ENCODE peak calls at places on chromosome 17, in six cellular contexts. One of them, this sample, is unnamed.

GRCh38 chr17:40529991-40530390 is 28.6 kb upstream of the TNS4 start:
- DNase-seq in astrocyte of the spinal cord: no peak
- DNase-seq in bronchial epithelial cell: peak; percentile 67
- DNase-seq in cardiac fibroblast: no peak
- DNase-seq in central memory CD4-positive, alpha-beta T cell: no peak
- DNase-seq in posterior cingulate gyrus: no peak
- DNase-seq in this sample: peak; percentile 47

GRCh38 chr17:81898029-81898866 is 3.8 kb upstream of the NPB start:
- DNase-seq in cardiac fibroblast: peak; percentile 97
- DNase-seq in central memory CD4-positive, alpha-beta T cell: no peak
- DNase-seq in bronchial epithelial cell: peak; percentile 91
- DNase-seq in posterior cingulate gyrus: no peak
- DNase-seq in astrocyte of the spinal cord: peak; percentile 94
- DNase-seq in this sample: no peak

GRCh38 chr17:39677581-39678339 is 9.5 kb downstream of the PNMT start:
- DNase-seq in central memory CD4-positive, alpha-beta T cell: no peak
- DNase-seq in astrocyte of the spinal cord: no peak
- DNase-seq in bronchial epithelial cell: no peak
- DNase-seq in posterior cingulate gyrus: no peak
- DNase-seq in cardiac fibroblast: no peak
- DNase-seq in this sample: no peak

GRCh38 chr17:12618557-12618956 is 47.1 kb upstream of the MYOCD start:
- DNase-seq in astrocyte of the spinal cord: peak; percentile 71
- DNase-seq in central memory CD4-positive, alpha-beta T cell: no peak
- DNase-seq in bronchial epithelial cell: peak; percentile 91
- DNase-seq in posterior cingulate gyrus: no peak
- DNase-seq in cardiac fibroblast: peak; percentile 85
- DNase-seq in this sample: no peak

GRCh38 chr17:632551-632950 is 82.1 kb downstream of the VPS53 start:
- DNase-seq in cardiac fibroblast: no peak
- DNase-seq in central memory CD4-positive, alpha-beta T cell: no peak
- DNase-seq in posterior cingulate gyrus: no peak
- DNase-seq in bronchial epithelial cell: no peak
- DNase-seq in astrocyte of the spinal cord: no peak
- DNase-seq in this sample: no peak

GRCh38 chr17:2710804-2711607 is 558 bp downstream of the CLUH start:
- DNase-seq in bronchial epithelial cell: no peak
- DNase-seq in posterior cingulate gyrus: no peak
- DNase-seq in cardiac fibroblast: peak; percentile 19
- DNase-seq in astrocyte of the spinal cord: no peak
- DNase-seq in central memory CD4-positive, alpha-beta T cell: peak; percentile 13
- DNase-seq in this sample: peak; percentile 27

GRCh38 chr17:4785311-4786110 is 653 bp downstream of the VMO1 start:
- DNase-seq in central memory CD4-positive, alpha-beta T cell: no peak
- DNase-seq in cardiac fibroblast: no peak
- DNase-seq in astrocyte of the spinal cord: no peak
- DNase-seq in posterior cingulate gyrus: peak; percentile 83
- DNase-seq in bronchial epithelial cell: no peak
- DNase-seq in this sample: no peak

GRCh38 chr17:266219-266618 is 84.8 kb upstream of the DOC2B start:
- DNase-seq in central memory CD4-positive, alpha-beta T cell: no peak
- DNase-seq in astrocyte of the spinal cord: no peak
- DNase-seq in posterior cingulate gyrus: no peak
- DNase-seq in cardiac fibroblast: no peak
- DNase-seq in bronchial epithelial cell: no peak
- DNase-seq in this sample: no peak

GRCh38 chr17:69535022-69535570 is 120.6 kb downstream of the MAP2K6 start:
- DNase-seq in posterior cingulate gyrus: no peak
- DNase-seq in central memory CD4-positive, alpha-beta T cell: no peak
- DNase-seq in bronchial epithelial cell: no peak
- DNase-seq in astrocyte of the spinal cord: no peak
- DNase-seq in cardiac fibroblast: no peak
- DNase-seq in this sample: no peak

GRCh38 chr17:82244413-82245140 is 15.7 kb downstream of the SLC16A3 start:
- DNase-seq in central memory CD4-positive, alpha-beta T cell: no peak
- DNase-seq in posterior cingulate gyrus: no peak
- DNase-seq in astrocyte of the spinal cord: peak; percentile 54
- DNase-seq in cardiac fibroblast: peak; percentile 67
- DNase-seq in bronchial epithelial cell: no peak
- DNase-seq in this sample: no peak

GRCh38 chr17:39011907-39012468 is 44.8 kb upstream of the FBXO47 start:
- DNase-seq in posterior cingulate gyrus: no peak
- DNase-seq in central memory CD4-positive, alpha-beta T cell: no peak
- DNase-seq in cardiac fibroblast: no peak
- DNase-seq in astrocyte of the spinal cord: no peak
- DNase-seq in bronchial epithelial cell: no peak
- DNase-seq in this sample: no peak

GRCh38 chr17:32658470-32659418 is 172.0 kb downstream of the CDK5R1 start:
- DNase-seq in posterior cingulate gyrus: no peak
- DNase-seq in central memory CD4-positive, alpha-beta T cell: no peak
- DNase-seq in cardiac fibroblast: no peak
- DNase-seq in bronchial epithelial cell: no peak
- DNase-seq in astrocyte of the spinal cord: no peak
- DNase-seq in this sample: no peak

GRCh38 chr17:8843344-8843743 is 24.1 kb downstream of the PIK3R6 start:
- DNase-seq in astrocyte of the spinal cord: no peak
- DNase-seq in bronchial epithelial cell: no peak
- DNase-seq in posterior cingulate gyrus: no peak
- DNase-seq in central memory CD4-positive, alpha-beta T cell: no peak
- DNase-seq in cardiac fibroblast: no peak
- DNase-seq in this sample: no peak

GRCh38 chr17:3558603-3559269 is 1.1 kb upstream of the TRPV3 start:
- DNase-seq in posterior cingulate gyrus: peak; percentile 64
- DNase-seq in bronchial epithelial cell: peak; percentile 94
- DNase-seq in cardiac fibroblast: peak; percentile 82
- DNase-seq in central memory CD4-positive, alpha-beta T cell: peak; percentile 54
- DNase-seq in astrocyte of the spinal cord: peak; percentile 2
- DNase-seq in this sample: peak; percentile 98

GRCh38 chr17:81378941-81379511 is 16.2 kb upstream of the BAHCC1 start:
- DNase-seq in cardiac fibroblast: no peak
- DNase-seq in posterior cingulate gyrus: no peak
- DNase-seq in central memory CD4-positive, alpha-beta T cell: no peak
- DNase-seq in bronchial epithelial cell: no peak
- DNase-seq in astrocyte of the spinal cord: no peak
- DNase-seq in this sample: no peak

GRCh38 chr17:72034000-72034399 is 86.8 kb upstream of the SOX9 start:
- DNase-seq in posterior cingulate gyrus: no peak
- DNase-seq in astrocyte of the spinal cord: no peak
- DNase-seq in bronchial epithelial cell: no peak
- DNase-seq in cardiac fibroblast: no peak
- DNase-seq in central memory CD4-positive, alpha-beta T cell: no peak
- DNase-seq in this sample: no peak

GRCh38 chr17:18191071-18191667 is 7.5 kb downstream of the ALKBH5 start:
- DNase-seq in central memory CD4-positive, alpha-beta T cell: no peak
- DNase-seq in bronchial epithelial cell: no peak
- DNase-seq in cardiac fibroblast: peak; percentile 20
- DNase-seq in astrocyte of the spinal cord: peak; percentile 17
- DNase-seq in posterior cingulate gyrus: peak; percentile 46
- DNase-seq in this sample: no peak

GRCh38 chr17:50079334-50080095 is 15.6 kb upstream of the PDK2 start:
- DNase-seq in bronchial epithelial cell: no peak
- DNase-seq in posterior cingulate gyrus: peak; percentile 49
- DNase-seq in astrocyte of the spinal cord: no peak
- DNase-seq in central memory CD4-positive, alpha-beta T cell: no peak
- DNase-seq in cardiac fibroblast: peak; percentile 52
- DNase-seq in this sample: peak; percentile 53

GRCh38 chr17:362721-363120 is 10.1 kb upstream of the RPH3AL start:
- DNase-seq in central memory CD4-positive, alpha-beta T cell: no peak
- DNase-seq in cardiac fibroblast: no peak
- DNase-seq in astrocyte of the spinal cord: no peak
- DNase-seq in posterior cingulate gyrus: no peak
- DNase-seq in bronchial epithelial cell: no peak
- DNase-seq in this sample: no peak

GRCh38 chr17:40501499-40501911 is at the start of gene TNS4:
- DNase-seq in central memory CD4-positive, alpha-beta T cell: no peak
- DNase-seq in astrocyte of the spinal cord: no peak
- DNase-seq in cardiac fibroblast: no peak
- DNase-seq in bronchial epithelial cell: peak; percentile 86
- DNase-seq in posterior cingulate gyrus: no peak
- DNase-seq in this sample: peak; percentile 94

GRCh38 chr17:64499805-64500486 is 3.1 kb upstream of the POLG2 start:
- DNase-seq in central memory CD4-positive, alpha-beta T cell: peak; percentile 22
- DNase-seq in cardiac fibroblast: peak; percentile 54
- DNase-seq in astrocyte of the spinal cord: no peak
- DNase-seq in bronchial epithelial cell: peak; percentile 49
- DNase-seq in posterior cingulate gyrus: no peak
- DNase-seq in this sample: peak; percentile 37

GRCh38 chr17:68606451-68607307 is 5.5 kb upstream of the FAM20A start:
- DNase-seq in posterior cingulate gyrus: no peak
- DNase-seq in astrocyte of the spinal cord: no peak
- DNase-seq in cardiac fibroblast: no peak
- DNase-seq in bronchial epithelial cell: no peak
- DNase-seq in central memory CD4-positive, alpha-beta T cell: no peak
- DNase-seq in this sample: no peak

GRCh38 chr17:82287849-82288601 is 14.5 kb upstream of the CSNK1D start:
- DNase-seq in astrocyte of the spinal cord: peak; percentile 80
- DNase-seq in posterior cingulate gyrus: no peak
- DNase-seq in central memory CD4-positive, alpha-beta T cell: no peak
- DNase-seq in bronchial epithelial cell: peak; percentile 94
- DNase-seq in cardiac fibroblast: peak; percentile 99
- DNase-seq in this sample: no peak

GRCh38 chr17:37365589-37365988 is 10.2 kb upstream of the C17orf78 start:
- DNase-seq in posterior cingulate gyrus: no peak
- DNase-seq in bronchial epithelial cell: no peak
- DNase-seq in cardiac fibroblast: peak; percentile 17
- DNase-seq in central memory CD4-positive, alpha-beta T cell: no peak
- DNase-seq in astrocyte of the spinal cord: no peak
- DNase-seq in this sample: no peak

GRCh38 chr17:27533874-27534815 is 77.9 kb downstream of the KSR1 start:
- DNase-seq in central memory CD4-positive, alpha-beta T cell: no peak
- DNase-seq in posterior cingulate gyrus: no peak
- DNase-seq in cardiac fibroblast: peak; percentile 93
- DNase-seq in bronchial epithelial cell: peak; percentile 61
- DNase-seq in astrocyte of the spinal cord: peak; percentile 91
- DNase-seq in this sample: peak; percentile 57

GRCh38 chr17:35866356-35866950 is 2.2 kb downstream of the HEATR9 start:
- DNase-seq in bronchial epithelial cell: no peak
- DNase-seq in astrocyte of the spinal cord: no peak
- DNase-seq in cardiac fibroblast: peak; percentile 68
- DNase-seq in central memory CD4-positive, alpha-beta T cell: no peak
- DNase-seq in posterior cingulate gyrus: no peak
- DNase-seq in this sample: no peak

GRCh38 chr17:61443475-61443882 is 8.7 kb upstream of the TBX4 start:
- DNase-seq in central memory CD4-positive, alpha-beta T cell: no peak
- DNase-seq in astrocyte of the spinal cord: no peak
- DNase-seq in posterior cingulate gyrus: no peak
- DNase-seq in bronchial epithelial cell: no peak
- DNase-seq in cardiac fibroblast: no peak
- DNase-seq in this sample: no peak

GRCh38 chr17:70987867-70988340 is 818.6 kb downstream of the KCNJ2 start:
- DNase-seq in central memory CD4-positive, alpha-beta T cell: no peak
- DNase-seq in bronchial epithelial cell: no peak
- DNase-seq in cardiac fibroblast: no peak
- DNase-seq in posterior cingulate gyrus: no peak
- DNase-seq in astrocyte of the spinal cord: no peak
- DNase-seq in this sample: no peak